ENCODE peak calls at places on chromosomes 13 and 19, in six cellular contexts. T is suprapubic skin, W is gastrocnemius medialis, C is IMR-90, Y is transverse colon, A is sigmoid colon. B is an unnamed sample.

GRCh38 chr13:87130401-87130800 is 540.8 kb upstream of the SLITRK5 start:
- DNase-seq in T (no peak), W (no peak), C (no peak), Y (no peak), A (no peak), B (no peak)

GRCh38 chr13:26219726-26220125 is 2.4 kb downstream of the RNF6 start:
- DNase-seq in T (no peak), W (no peak), C (peak; percentile 29), Y (no peak), A (no peak), B (no peak)

GRCh38 chr13:44660050-44660449 is 83.9 kb upstream of the TSC22D1 start:
- DNase-seq in T (no peak), W (no peak), C (no peak), Y (no peak), A (no peak), B (no peak)

GRCh38 chr13:49652691-49653305 is 24.5 kb downstream of the ARL11 start:
- DNase-seq in T (no peak), W (peak; percentile 72), C (peak; percentile 10), Y (peak; percentile 32), A (no peak), B (no peak)

GRCh38 chr13:94568443-94568842 is 27.5 kb downstream of the TGDS start:
- DNase-seq in T (no peak), W (no peak), C (no peak), Y (no peak), A (no peak), B (no peak)

GRCh38 chr13:73274147-73274546 is 215.3 kb downstream of the KLF5 start:
- DNase-seq in T (no peak), W (no peak), C (peak; percentile 27), Y (no peak), A (no peak), B (no peak)

GRCh38 chr13:109163052-109163413 is 533.6 kb downstream of the MYO16 start:
- DNase-seq in T (no peak), W (no peak), C (no peak), Y (no peak), A (no peak), B (no peak)

GRCh38 chr13:43364210-43365041 is 341.0 kb downstream of the DNAJC15 start:
- DNase-seq in T (no peak), W (no peak), C (peak; percentile 70), Y (no peak), A (peak; percentile 71), B (no peak)

GRCh38 chr13:41188584-41188983 is 5.8 kb downstream of the KBTBD7 start:
- DNase-seq in T (no peak), W (no peak), C (peak; percentile 89), Y (no peak), A (no peak), B (no peak)

GRCh38 chr13:111484959-111485358 is 164.5 kb downstream of the TEX29 start:
- DNase-seq in T (peak; percentile 34), W (no peak), C (no peak), Y (no peak), A (no peak), B (no peak)
- H3K27ac ChIP-seq in T (no peak overlapping the region), W (no peak overlapping the region), C (no peak overlapping the region), Y (no peak overlapping the region), A (no peak overlapping the region), B (no peak overlapping the region)

DNA sequence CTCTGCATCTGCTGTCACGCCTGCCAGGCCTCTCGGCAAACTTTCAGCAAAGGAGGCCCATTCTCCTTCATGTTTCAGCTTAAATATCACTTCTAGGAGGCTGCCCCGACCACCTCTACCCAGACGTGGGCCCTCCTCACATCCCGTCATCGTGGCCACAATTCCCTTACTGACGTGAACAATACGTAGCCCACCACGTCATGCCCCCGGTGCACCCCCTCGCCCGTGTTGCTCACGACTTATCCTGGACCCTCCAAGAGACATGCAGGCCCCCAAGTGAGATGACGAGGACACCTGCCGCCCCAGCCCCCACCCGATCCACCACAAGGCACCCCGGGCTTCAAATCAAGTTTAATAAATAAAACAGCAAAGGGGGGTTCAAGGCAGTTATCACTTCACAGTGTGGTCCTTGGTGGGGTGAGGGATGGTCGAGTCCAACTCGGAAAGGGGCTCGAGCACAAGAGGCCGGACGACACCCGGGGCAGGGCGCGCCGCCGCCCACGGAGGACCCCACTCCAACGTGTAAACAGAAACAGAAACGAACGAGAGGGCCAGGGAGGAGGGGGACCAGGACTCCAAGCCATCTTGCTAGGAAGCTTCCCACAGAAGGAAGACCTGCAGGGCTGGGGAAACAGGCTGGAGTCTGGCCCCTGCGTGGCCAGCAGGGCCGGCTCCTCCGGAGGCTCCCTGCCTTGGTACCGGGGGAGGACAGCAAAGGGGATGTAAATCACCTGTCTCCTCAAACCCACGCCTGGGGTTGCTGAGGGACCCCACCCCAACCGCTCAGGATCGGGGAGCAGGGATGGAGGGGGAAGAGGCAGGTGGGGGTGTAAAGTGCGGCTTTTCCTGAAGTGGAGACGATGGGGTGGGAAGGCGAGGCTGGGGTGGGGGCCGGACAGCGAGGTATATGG is 14.3 kb upstream of the PLPP2 start:
- DNase-seq in T (no peak), W (no peak), C (no peak), Y (no peak), A (no peak), B (no peak)
- TF ChIP-seq POLR2A in T (no peak), W (no peak), C (no peak), Y (no peak), A (no peak), B (no peak)

GRCh38 chr19:55386515-55386947 is 799 bp downstream of the RPL28 start:
- DNase-seq in T (no peak), W (no peak), C (no peak), Y (no peak), A (no peak), B (no peak)
- H3K27ac ChIP-seq in T (peak overlapping the region; percentile 81), W (peak overlapping the region; percentile 98), C (peak overlapping the region; percentile 85), Y (peak overlapping the region; percentile 96), A (peak overlapping the region; percentile 96), B (peak overlapping the region; percentile 88)

GRCh38 chr13:28138012-28138755 is at the start of gene PAN3:
- DNase-seq in T (peak; percentile 95), W (peak; percentile 87), C (peak; percentile 89), Y (peak; percentile 94), A (peak; percentile 95), B (peak; percentile 79)
- TF ChIP-seq POLR2A in T (no peak), W (peak; percentile 56), C (peak; percentile 77), Y (peak; percentile 73), A (peak; percentile 26), B (peak; percentile 66)

GRCh38 chr19:33421368-33421767 is 47.9 kb downstream of the CEBPG start:
- DNase-seq in T (no peak), W (no peak), C (no peak), Y (no peak), A (no peak), B (no peak)
- H3K27ac ChIP-seq in T (no peak overlapping the region), W (no peak overlapping the region), C (no peak overlapping the region), Y (no peak overlapping the region), A (no peak overlapping the region), B (no peak overlapping the region)

GRCh38 chr13:57739089-57739488 is 107.5 kb downstream of the PCDH17 start:
- DNase-seq in T (no peak), W (no peak), C (no peak), Y (no peak), A (no peak), B (no peak)

GRCh38 chr13:57740719-57741118 is 109.2 kb downstream of the PCDH17 start:
- DNase-seq in T (no peak), W (no peak), C (no peak), Y (no peak), A (no peak), B (no peak)

GRCh38 chr13:57739791-57740190 is 108.2 kb downstream of the PCDH17 start:
- DNase-seq in T (no peak), W (no peak), C (no peak), Y (no peak), A (no peak), B (no peak)
- TF ChIP-seq POLR2A in T (no peak), W (no peak), C (no peak), Y (no peak), A (no peak), B (no peak)

DNA sequence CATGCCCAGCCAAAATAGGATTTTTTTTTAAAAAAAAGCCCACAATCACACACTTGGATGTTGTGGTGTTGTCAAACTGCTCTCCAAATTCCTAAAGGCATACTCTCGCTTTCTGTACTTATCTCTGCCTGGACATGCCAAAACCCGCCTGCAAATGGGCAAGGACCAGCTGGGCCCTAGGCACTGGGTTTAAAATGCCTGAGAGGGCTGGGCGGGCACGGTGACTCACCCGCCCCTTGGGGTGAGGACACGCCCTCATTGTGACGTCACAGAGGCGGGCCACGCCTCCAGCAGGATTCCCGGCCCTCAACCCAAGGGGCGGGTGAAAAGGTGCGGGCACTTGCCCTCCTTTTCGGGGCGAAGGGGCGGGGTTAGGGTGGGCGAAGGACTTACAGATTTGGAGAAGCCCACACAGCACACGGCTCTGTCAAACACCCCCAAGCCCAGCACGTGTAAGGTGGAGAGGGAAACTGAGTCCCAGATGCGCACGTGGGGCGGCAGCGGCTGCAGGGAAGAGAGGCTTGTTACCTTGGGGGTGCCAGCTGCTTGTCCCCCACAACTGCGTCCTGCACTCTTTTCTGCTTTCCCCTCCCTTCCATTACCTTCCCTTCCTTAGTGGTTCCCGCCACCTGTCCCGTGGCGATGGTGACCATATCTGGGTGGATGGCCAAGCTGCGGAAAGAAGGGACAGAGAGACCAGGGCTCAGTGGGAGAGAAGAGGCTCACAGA is 6.6 kb downstream of the EML2 start:
- DNase-seq in T (peak; percentile 87), W (peak; percentile 75), C (peak; percentile 89), Y (peak; percentile 70), A (peak; percentile 70), B (peak; percentile 18)
- H3K27ac ChIP-seq in T (peak overlapping the region; percentile 71), W (no peak overlapping the region), C (peak overlapping the region; percentile 56), Y (no peak overlapping the region), A (no peak overlapping the region), B (peak overlapping the region; percentile 1)

GRCh38 chr19:47498561-47498960 is 14.5 kb upstream of the KPTN start:
- DNase-seq in T (no peak), W (no peak), C (no peak), Y (no peak), A (no peak), B (no peak)

GRCh38 chr19:47499371-47499770 is 15.4 kb upstream of the KPTN start:
- DNase-seq in T (no peak), W (no peak), C (no peak), Y (no peak), A (no peak), B (no peak)

GRCh38 chr19:47495478-47496372 is 11.7 kb upstream of the KPTN start:
- DNase-seq in T (no peak), W (no peak), C (no peak), Y (no peak), A (no peak), B (no peak)

GRCh38 chr19:47497821-47498520 is 14.0 kb upstream of the KPTN start:
- DNase-seq in T (no peak), W (no peak), C (no peak), Y (no peak), A (peak; percentile 62), B (no peak)

DNA sequence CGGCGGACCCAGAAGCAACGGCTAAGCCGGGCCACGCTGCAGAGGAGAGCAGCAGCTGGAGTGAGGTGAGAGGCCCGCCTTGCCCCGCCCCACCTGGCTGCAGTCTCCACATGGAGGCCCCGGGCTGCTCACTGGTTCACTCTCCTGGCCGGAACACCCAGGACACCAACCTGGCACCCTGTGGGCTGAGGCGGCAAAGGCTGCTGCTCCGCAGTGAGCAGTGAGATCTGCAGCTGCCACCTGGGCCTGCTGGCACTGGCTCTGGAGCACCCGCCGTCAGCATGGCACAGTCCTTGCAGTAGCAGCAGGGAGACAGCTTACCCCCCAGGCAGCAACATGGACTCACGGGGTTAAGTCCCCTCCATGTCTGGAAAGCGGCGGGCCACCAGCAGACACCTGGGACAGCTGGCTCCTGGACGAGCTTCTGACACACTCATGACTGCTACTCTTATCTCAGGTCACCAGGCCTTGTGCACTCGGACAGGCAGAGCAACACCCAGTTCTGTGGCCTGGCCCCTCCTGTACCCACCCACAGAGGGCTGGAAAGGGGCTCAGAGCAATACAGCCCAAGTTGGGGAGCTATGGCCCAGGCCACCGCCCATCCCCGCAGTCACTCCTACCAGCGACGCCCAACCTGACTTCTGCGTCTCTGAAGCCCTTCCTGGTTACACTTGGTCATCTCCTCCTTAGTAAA is 13.2 kb upstream of the KPTN start:
- DNase-seq in T (no peak), W (peak; percentile 89), C (no peak), Y (no peak), A (no peak), B (no peak)
- TF ChIP-seq POLR2A in T (no peak), W (no peak), C (no peak), Y (no peak), A (no peak), B (no peak)

B was measured in tibial nerve.